ENCODE peak calls at places on chromosomes 5 and 9, in six cellular contexts. One of them, this sample, is unnamed. For H3K4me1, the result is how much of the 10 kb centered on the place peaks cover.

GRCh38 chr5:173178369-173178910 is 34.1 kb downstream of the BNIP1 start:
- DNase-seq in GM23248: no peak
- DNase-seq in MM.1S: peak
- DNase-seq in GM23338: no peak
- DNase-seq in HCT116: no peak
- DNase-seq in PC-3: no peak
- DNase-seq in this sample: no peak

GRCh38 chr5:56246769-56247168 is 13.6 kb upstream of the ANKRD55 start:
- DNase-seq in GM23248: no peak
- DNase-seq in MM.1S: no peak
- DNase-seq in GM23338: no peak
- DNase-seq in HCT116: no peak
- DNase-seq in PC-3: no peak
- DNase-seq in this sample: no peak

GRCh38 chr5:106121972-106122605 is 1548.6 kb downstream of the EFNA5 start:
- DNase-seq in GM23248: peak
- DNase-seq in MM.1S: peak
- DNase-seq in GM23338: peak
- DNase-seq in HCT116: peak
- DNase-seq in PC-3: peak
- DNase-seq in this sample: peak

GRCh38 chr9:126844085-126844484 is 16.4 kb upstream of the ZBTB34 start:
- DNase-seq in GM23248: peak
- DNase-seq in MM.1S: no peak
- DNase-seq in GM23338: no peak
- DNase-seq in HCT116: no peak
- DNase-seq in PC-3: peak
- DNase-seq in this sample: no peak

GRCh38 chr5:39678533-39678932 is 253.8 kb upstream of the DAB2 start:
- DNase-seq in GM23248: no peak
- DNase-seq in MM.1S: no peak
- DNase-seq in GM23338: no peak
- DNase-seq in HCT116: no peak
- DNase-seq in PC-3: peak
- DNase-seq in this sample: no peak

GRCh38 chr9:128339761-128340690 is at the start of gene SLC27A4:
- DNase-seq in GM23248: peak
- DNase-seq in MM.1S: peak
- DNase-seq in GM23338: peak
- DNase-seq in HCT116: peak
- DNase-seq in PC-3: peak
- DNase-seq in this sample: peak

GRCh38 chr9:108575286-108575685 is 280.5 kb downstream of the ACTL7B start:
- DNase-seq in GM23248: no peak
- DNase-seq in MM.1S: no peak
- DNase-seq in GM23338: no peak
- DNase-seq in HCT116: no peak
- DNase-seq in PC-3: no peak
- DNase-seq in this sample: no peak

GRCh38 chr5:92106808-92107207 is 723.7 kb upstream of the ARRDC3 start:
- DNase-seq in GM23248: no peak
- DNase-seq in MM.1S: no peak
- DNase-seq in GM23338: no peak
- DNase-seq in HCT116: no peak
- DNase-seq in PC-3: no peak
- DNase-seq in this sample: no peak

GRCh38 chr5:163571755-163572154 is 66.3 kb downstream of the MAT2B start:
- DNase-seq in GM23248: peak
- DNase-seq in MM.1S: no peak
- DNase-seq in GM23338: no peak
- DNase-seq in HCT116: no peak
- DNase-seq in PC-3: peak
- DNase-seq in this sample: no peak

GRCh38 chr5:54278031-54278830 is 32.1 kb downstream of the ARL15 start:
- DNase-seq in GM23248: no peak
- DNase-seq in MM.1S: no peak
- DNase-seq in GM23338: peak
- DNase-seq in HCT116: no peak
- DNase-seq in PC-3: no peak
- DNase-seq in this sample: no peak

GRCh38 chr5:157460921-157461792 is 1.1 kb downstream of the NIPAL4 start:
- DNase-seq in GM23248: no peak
- DNase-seq in MM.1S: no peak
- DNase-seq in GM23338: no peak
- DNase-seq in HCT116: no peak
- DNase-seq in PC-3: no peak
- DNase-seq in this sample: no peak

GRCh38 chr5:139414601-139415121 is 10.8 kb upstream of the SPATA24 start:
- DNase-seq in GM23248: no peak
- DNase-seq in MM.1S: peak
- DNase-seq in GM23338: no peak
- DNase-seq in HCT116: no peak
- DNase-seq in PC-3: no peak
- DNase-seq in this sample: no peak

GRCh38 chr9:114029311-114030170 is 48.6 kb downstream of the AMBP start:
- DNase-seq in GM23248: no peak
- DNase-seq in MM.1S: no peak
- DNase-seq in GM23338: no peak
- DNase-seq in HCT116: no peak
- DNase-seq in PC-3: no peak
- DNase-seq in this sample: no peak

GRCh38 chr5:93649234-93649900 is 66.3 kb downstream of the NR2F1 start:
- DNase-seq in GM23248: no peak
- DNase-seq in MM.1S: no peak
- DNase-seq in GM23338: peak
- DNase-seq in HCT116: no peak
- DNase-seq in PC-3: no peak
- DNase-seq in this sample: no peak

GRCh38 chr5:40832345-40832744 is 2.7 kb downstream of the RPL37 start:
- DNase-seq in GM23248: no peak
- DNase-seq in MM.1S: no peak
- DNase-seq in GM23338: no peak
- DNase-seq in HCT116: no peak
- DNase-seq in PC-3: peak
- DNase-seq in this sample: no peak

GRCh38 chr5:126918624-126918957 is 111.8 kb downstream of the MARCHF3 start:
- DNase-seq in GM23248: peak
- DNase-seq in MM.1S: no peak
- DNase-seq in GM23338: no peak
- DNase-seq in HCT116: no peak
- DNase-seq in PC-3: peak
- DNase-seq in this sample: no peak

GRCh38 chr9:98374385-98375051 is 119.1 kb upstream of the TBC1D2 start:
- DNase-seq in GM23248: peak
- DNase-seq in MM.1S: no peak
- DNase-seq in GM23338: peak
- DNase-seq in HCT116: no peak
- DNase-seq in PC-3: peak
- DNase-seq in this sample: no peak

GRCh38 chr5:170049713-170050112 is 56.0 kb upstream of the FOXI1 start:
- DNase-seq in GM23248: no peak
- DNase-seq in MM.1S: no peak
- DNase-seq in GM23338: no peak
- DNase-seq in HCT116: no peak
- DNase-seq in PC-3: no peak
- DNase-seq in this sample: no peak

GRCh38 chr9:130197386-130197785 is 25.2 kb downstream of the NCS1 start:
- DNase-seq in GM23248: no peak
- DNase-seq in MM.1S: no peak
- DNase-seq in GM23338: no peak
- DNase-seq in HCT116: no peak
- DNase-seq in PC-3: no peak
- DNase-seq in this sample: no peak
- H3K4me1 ChIP-seq in GM23248: under half
- H3K4me1 ChIP-seq in MM.1S: under half
- H3K4me1 ChIP-seq in GM23338: under half
- H3K4me1 ChIP-seq in HCT116: under half
- H3K4me1 ChIP-seq in PC-3: under half
- H3K4me1 ChIP-seq in this sample: under half

GRCh38 chr9:78767449-78767848 is 470.5 kb downstream of the PSAT1 start:
- DNase-seq in GM23248: no peak
- DNase-seq in MM.1S: no peak
- DNase-seq in GM23338: no peak
- DNase-seq in HCT116: no peak
- DNase-seq in PC-3: no peak
- DNase-seq in this sample: no peak
- TF ChIP-seq EZH2phosphoT487 in GM23248: no peak
- TF ChIP-seq EZH2phosphoT487 in MM.1S: no peak
- TF ChIP-seq EZH2phosphoT487 in GM23338: no peak
- TF ChIP-seq EZH2phosphoT487 in HCT116: no peak
- TF ChIP-seq EZH2phosphoT487 in PC-3: no peak
- TF ChIP-seq EZH2phosphoT487 in this sample: no peak

GRCh38 chr5:181185560-181185959 is 19.4 kb downstream of the TRIM7 start:
- DNase-seq in GM23248: no peak
- DNase-seq in MM.1S: no peak
- DNase-seq in GM23338: no peak
- DNase-seq in HCT116: no peak
- DNase-seq in PC-3: no peak
- DNase-seq in this sample: no peak

GRCh38 chr5:181184845-181185216 is 20.2 kb downstream of the TRIM7 start:
- DNase-seq in GM23248: no peak
- DNase-seq in MM.1S: no peak
- DNase-seq in GM23338: no peak
- DNase-seq in HCT116: no peak
- DNase-seq in PC-3: no peak
- DNase-seq in this sample: no peak

GRCh38 chr5:181186022-181186421 is 19.0 kb downstream of the TRIM7 start:
- DNase-seq in GM23248: no peak
- DNase-seq in MM.1S: no peak
- DNase-seq in GM23338: no peak
- DNase-seq in HCT116: no peak
- DNase-seq in PC-3: no peak
- DNase-seq in this sample: no peak

GRCh38 chr5:181186902-181187499 is 18.0 kb downstream of the TRIM7 start:
- DNase-seq in GM23248: peak
- DNase-seq in MM.1S: no peak
- DNase-seq in GM23338: peak
- DNase-seq in HCT116: no peak
- DNase-seq in PC-3: peak
- DNase-seq in this sample: no peak

GRCh38 chr5:181181650-181182565 is 23.1 kb downstream of the TRIM7 start:
- DNase-seq in GM23248: peak
- DNase-seq in MM.1S: peak
- DNase-seq in GM23338: peak
- DNase-seq in HCT116: peak
- DNase-seq in PC-3: peak
- DNase-seq in this sample: peak
- H2AFZ ChIP-seq in GM23248: no peak
- H2AFZ ChIP-seq in MM.1S: no peak
- H2AFZ ChIP-seq in GM23338: peak
- H2AFZ ChIP-seq in HCT116: peak
- H2AFZ ChIP-seq in PC-3: no peak
- H2AFZ ChIP-seq in this sample: peak

DNA sequence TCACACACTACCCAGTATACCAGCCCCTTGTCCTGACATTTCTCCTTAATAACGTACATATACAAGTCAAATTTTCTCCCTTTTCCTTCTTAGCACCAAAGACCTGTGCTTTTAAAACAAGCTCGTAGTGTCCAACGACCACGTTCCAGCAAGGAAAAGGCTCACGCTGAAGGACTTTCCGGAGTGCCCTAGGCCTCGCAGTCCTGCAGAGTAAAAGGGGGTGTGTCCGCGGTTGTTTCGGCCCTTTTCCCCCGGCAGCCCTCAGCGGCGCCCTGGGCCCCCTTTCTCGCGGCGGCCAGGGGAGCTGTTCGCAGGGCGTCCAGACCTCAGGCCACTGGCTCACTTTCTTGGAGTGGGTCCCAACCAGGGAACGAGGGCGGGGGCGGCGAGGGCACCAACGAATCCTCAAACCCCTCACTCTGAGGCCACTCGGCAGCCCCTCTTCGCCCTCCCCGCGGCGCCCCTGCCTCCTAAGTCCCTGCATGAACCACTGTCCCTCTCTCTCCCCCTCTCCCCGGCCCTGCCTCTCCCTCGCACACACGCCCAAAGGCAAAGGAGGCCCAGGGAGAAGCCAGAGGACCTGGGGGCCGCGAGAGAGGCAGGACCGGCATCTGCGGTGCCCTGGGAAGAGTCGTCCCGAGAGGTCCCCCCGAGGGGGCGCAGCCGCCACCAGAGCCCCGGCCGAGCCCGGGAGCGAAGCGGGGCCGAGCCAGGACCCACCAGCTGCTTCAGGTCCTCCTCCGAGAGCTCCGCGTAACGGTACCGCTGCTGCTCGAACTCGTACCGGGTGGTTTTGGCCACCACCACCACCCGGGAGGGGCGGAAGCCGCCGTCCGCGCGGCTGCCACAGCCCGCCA is 718 bp downstream of the NADK2 start:
- DNase-seq in GM23248: peak
- DNase-seq in MM.1S: peak
- DNase-seq in GM23338: peak
- DNase-seq in HCT116: no peak
- DNase-seq in PC-3: peak
- DNase-seq in this sample: peak
- H3K4me1 ChIP-seq in GM23248: under half
- H3K4me1 ChIP-seq in MM.1S: under half
- H3K4me1 ChIP-seq in GM23338: under half
- H3K4me1 ChIP-seq in HCT116: under half
- H3K4me1 ChIP-seq in PC-3: under half
- H3K4me1 ChIP-seq in this sample: under half

GRCh38 chr5:68777145-68777544 is 316.7 kb upstream of the SLC30A5 start:
- DNase-seq in GM23248: no peak
- DNase-seq in MM.1S: no peak
- DNase-seq in GM23338: no peak
- DNase-seq in HCT116: no peak
- DNase-seq in PC-3: no peak
- DNase-seq in this sample: no peak
- TF ChIP-seq EZH2phosphoT487 in GM23248: no peak
- TF ChIP-seq EZH2phosphoT487 in MM.1S: no peak
- TF ChIP-seq EZH2phosphoT487 in GM23338: no peak
- TF ChIP-seq EZH2phosphoT487 in HCT116: no peak
- TF ChIP-seq EZH2phosphoT487 in PC-3: no peak
- TF ChIP-seq EZH2phosphoT487 in this sample: no peak

GRCh38 chr5:89276566-89277305 is 393.8 kb upstream of the MEF2C start:
- DNase-seq in GM23248: peak
- DNase-seq in MM.1S: no peak
- DNase-seq in GM23338: no peak
- DNase-seq in HCT116: no peak
- DNase-seq in PC-3: peak
- DNase-seq in this sample: no peak

GRCh38 chr5:89280103-89281037 is 397.4 kb upstream of the MEF2C start:
- DNase-seq in GM23248: no peak
- DNase-seq in MM.1S: no peak
- DNase-seq in GM23338: no peak
- DNase-seq in HCT116: no peak
- DNase-seq in PC-3: no peak
- DNase-seq in this sample: no peak

GRCh38 chr5:89275206-89275605 is 392.2 kb upstream of the MEF2C start:
- DNase-seq in GM23248: no peak
- DNase-seq in MM.1S: no peak
- DNase-seq in GM23338: no peak
- DNase-seq in HCT116: no peak
- DNase-seq in PC-3: no peak
- DNase-seq in this sample: no peak

GRCh38 chr5:89279458-89280036 is 396.6 kb upstream of the MEF2C start:
- DNase-seq in GM23248: no peak
- DNase-seq in MM.1S: no peak
- DNase-seq in GM23338: no peak
- DNase-seq in HCT116: no peak
- DNase-seq in PC-3: no peak
- DNase-seq in this sample: no peak

GRCh38 chr5:89277791-89278190 is 394.8 kb upstream of the MEF2C start:
- DNase-seq in GM23248: peak
- DNase-seq in MM.1S: no peak
- DNase-seq in GM23338: no peak
- DNase-seq in HCT116: no peak
- DNase-seq in PC-3: peak
- DNase-seq in this sample: no peak
- H2AFZ ChIP-seq in GM23248: no peak
- H2AFZ ChIP-seq in MM.1S: no peak
- H2AFZ ChIP-seq in GM23338: no peak
- H2AFZ ChIP-seq in HCT116: no peak
- H2AFZ ChIP-seq in PC-3: no peak
- H2AFZ ChIP-seq in this sample: no peak

This sample was measured in neural progenitor cell.